ENCODE peak calls at places on chromosomes 6 and 20, in nine cellular contexts. R is ovary, U is NT2/D1, N is prostate gland, S is colonic mucosa, O is gastrocnemius medialis, T is mucosa of descending colon, W is sigmoid colon, V is Peyer's patch. Z is an unnamed sample.

GRCh38 chr6:9516207-9516606 is 898.7 kb downstream of the TFAP2A start:
- DNase-seq in S (no peak), U (no peak), V (no peak), W (no peak), R (no peak), O (no peak), N (no peak), T (no peak), Z (no peak)

GRCh38 chr20:59751075-59751711 is 146.9 kb downstream of the PHACTR3 start:
- DNase-seq in R (peak; percentile 70), V (peak; percentile 76), S (peak; percentile 64), O (peak; percentile 23), N (peak; percentile 24), U (peak; percentile 62), W (peak; percentile 77), T (peak; percentile 80), Z (no peak)

GRCh38 chr6:112429226-112429625 is 82.1 kb downstream of the RFPL4B start:
- DNase-seq in T (no peak), U (peak; percentile 18), N (no peak), S (no peak), R (no peak), W (no peak), V (no peak), O (no peak), Z (no peak)

GRCh38 chr20:3045042-3045815 is 623 bp upstream of the MRPS26 start:
- DNase-seq in R (no peak), S (peak; percentile 89), V (peak; percentile 89), O (peak; percentile 84), N (peak; percentile 74), U (no peak), T (no peak), W (peak; percentile 90), Z (peak; percentile 17)

GRCh38 chr6:107421696-107422256 is 37.6 kb downstream of the PDSS2 start:
- DNase-seq in V (no peak), N (no peak), R (no peak), T (no peak), W (no peak), S (no peak), O (no peak), U (no peak), Z (no peak)

GRCh38 chr6:167982063-167982462 is 15.4 kb upstream of the KIF25 start:
- DNase-seq in U (no peak), W (no peak), T (no peak), R (no peak), N (no peak), V (no peak), O (no peak), S (no peak), Z (no peak)

GRCh38 chr20:17843246-17844132 is 125.1 kb downstream of the SNX5 start:
- DNase-seq in O (peak; percentile 25), T (no peak), V (no peak), N (no peak), W (peak; percentile 76), U (no peak), R (peak; percentile 59), S (no peak), Z (peak; percentile 53)

GRCh38 chr6:142301421-142302391 is at the start of gene ADGRG6:
- DNase-seq in T (peak; percentile 76), S (peak; percentile 57), R (peak; percentile 8), U (no peak), W (peak; percentile 72), N (peak; percentile 39), O (no peak), V (peak; percentile 76), Z (peak; percentile 22)

GRCh38 chr6:42404494-42404893 is 47.2 kb downstream of the TRERF1 start:
- DNase-seq in R (no peak), V (no peak), U (peak; percentile 60), W (no peak), O (no peak), N (no peak), T (peak; percentile 56), S (peak; percentile 80), Z (peak; percentile 61)

GRCh38 chr6:83051386-83052172 is 14.1 kb downstream of the UBE3D start:
- DNase-seq in O (no peak), W (no peak), R (no peak), T (no peak), S (no peak), U (no peak), V (no peak), N (no peak), Z (no peak)

GRCh38 chr6:23244300-23244699 is 674.9 kb downstream of the HDGFL1 start:
- DNase-seq in U (no peak), T (no peak), V (no peak), O (no peak), R (no peak), N (no peak), W (no peak), S (no peak), Z (no peak)

GRCh38 chr6:42936398-42936797 is 7.1 kb downstream of the CNPY3 start:
- DNase-seq in V (no peak), O (no peak), S (no peak), W (no peak), U (no peak), T (no peak), N (no peak), R (no peak), Z (no peak)

GRCh38 chr6:106973841-106974336 is 640 bp downstream of the CD24 start:
- DNase-seq in O (no peak), N (peak; percentile 17), T (no peak), V (peak; percentile 56), R (no peak), S (peak; percentile 44), W (no peak), U (no peak), Z (no peak)

GRCh38 chr20:652611-653109 is 340 bp downstream of the SRXN1 start:
- DNase-seq in W (peak; percentile 74), U (no peak), V (peak; percentile 61), S (peak; percentile 37), N (no peak), R (peak; percentile 68), T (peak; percentile 66), O (peak; percentile 34), Z (peak; percentile 3)

GRCh38 chr6:26136321-26136720 is 49.1 kb downstream of the HFE start:
- DNase-seq in V (no peak), S (no peak), W (no peak), N (no peak), T (no peak), R (no peak), U (no peak), O (no peak), Z (no peak)
- H3K4me1 ChIP-seq in V (no peaks in the 10 kb centered on the region), S (no peaks in the 10 kb centered on the region), W (peaks cover under 1% of the 10 kb centered on the region), N (no peaks in the 10 kb centered on the region), T (no peaks in the 10 kb centered on the region), R (no peaks in the 10 kb centered on the region), U (peaks cover 5% of the 10 kb centered on the region), O (peaks cover 18% of the 10 kb centered on the region), Z (peaks cover 5% of the 10 kb centered on the region)

DNA sequence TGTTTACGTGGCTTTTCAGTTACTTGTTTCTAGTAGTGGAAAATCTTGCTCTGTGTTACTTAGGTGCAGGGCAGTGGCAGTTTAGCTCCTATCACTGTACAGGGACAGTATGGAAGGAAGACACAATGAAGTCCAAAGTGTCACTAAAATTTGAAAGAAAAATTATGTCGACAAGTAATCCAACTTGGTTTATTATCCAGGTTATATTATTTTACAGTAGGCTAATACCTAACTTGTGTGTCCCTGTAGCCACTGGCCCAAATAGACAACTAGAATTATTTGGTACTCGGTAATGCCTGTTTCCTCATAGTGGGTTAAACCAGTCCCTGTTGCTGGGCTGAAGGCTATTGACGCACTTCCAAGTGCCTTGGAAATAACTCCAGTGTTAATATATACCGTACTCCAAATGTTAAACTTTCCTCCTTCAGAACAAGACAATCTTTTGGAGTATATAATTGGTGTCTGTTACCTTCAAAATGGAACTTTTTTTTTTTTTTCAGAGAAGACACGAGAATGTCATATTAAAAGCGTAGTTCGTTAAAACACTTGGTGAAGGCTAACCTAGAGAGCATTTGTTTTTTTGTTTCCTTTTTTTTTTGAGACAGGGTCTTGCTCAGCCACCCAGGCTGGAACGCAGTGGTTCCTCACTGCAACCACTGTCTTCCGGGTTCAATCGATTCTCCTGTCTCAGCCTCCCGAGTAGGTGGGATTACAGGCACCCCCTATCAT is 4.7 kb downstream of the JARID2 start:
- DNase-seq in V (no peak), S (no peak), R (no peak), N (no peak), T (no peak), O (no peak), W (no peak), U (no peak), Z (no peak)
- H3K4me1 ChIP-seq in V (no peaks in the 10 kb centered on the region), S (no peaks in the 10 kb centered on the region), R (no peaks in the 10 kb centered on the region), N (peaks cover 4% of the 10 kb centered on the region), T (peaks cover 32% of the 10 kb centered on the region), O (peaks cover 61% of the 10 kb centered on the region), W (peaks cover 31% of the 10 kb centered on the region), U (no peaks in the 10 kb centered on the region), Z (peaks cover 75% of the 10 kb centered on the region)

DNA sequence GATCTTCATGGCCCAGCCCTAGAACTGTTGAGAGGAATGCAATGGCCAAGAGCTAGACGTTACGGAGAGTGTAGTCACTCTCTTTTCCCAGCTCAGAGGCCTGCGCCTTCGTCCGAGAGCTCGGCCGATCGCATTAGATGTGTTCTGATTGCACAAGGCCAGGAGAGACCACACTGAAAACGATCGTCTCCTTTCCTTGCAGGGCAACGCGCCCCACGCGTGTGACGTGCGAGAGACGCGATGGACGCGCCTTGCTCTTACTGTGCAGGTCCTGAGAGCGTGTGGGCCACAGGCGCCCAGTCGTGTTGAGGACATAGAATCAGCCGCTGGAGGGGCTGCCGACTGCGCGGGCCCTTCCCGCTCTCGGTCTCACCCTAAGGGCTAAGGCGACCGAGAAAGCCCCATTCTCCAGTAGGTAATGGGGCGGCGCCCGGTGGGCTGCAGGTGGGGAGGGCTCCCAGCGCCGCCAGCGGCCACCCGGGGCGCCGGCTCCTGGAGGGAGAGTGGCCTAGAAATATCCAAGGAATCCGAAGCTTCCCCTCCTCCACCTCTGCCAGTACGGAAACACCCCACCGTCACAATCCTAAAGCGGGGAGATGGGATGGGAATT is 26.9 kb downstream of the TFAP2B start:
- DNase-seq in S (no peak), O (no peak), T (no peak), R (no peak), V (no peak), N (no peak), W (no peak), U (no peak), Z (no peak)
- H3K4me1 ChIP-seq in S (no peaks in the 10 kb centered on the region), O (peaks cover 5% of the 10 kb centered on the region), T (no peaks in the 10 kb centered on the region), R (no peaks in the 10 kb centered on the region), V (no peaks in the 10 kb centered on the region), N (peaks cover 3% of the 10 kb centered on the region), W (peaks cover 14% of the 10 kb centered on the region), U (no peaks in the 10 kb centered on the region), Z (no peaks in the 10 kb centered on the region)

DNA sequence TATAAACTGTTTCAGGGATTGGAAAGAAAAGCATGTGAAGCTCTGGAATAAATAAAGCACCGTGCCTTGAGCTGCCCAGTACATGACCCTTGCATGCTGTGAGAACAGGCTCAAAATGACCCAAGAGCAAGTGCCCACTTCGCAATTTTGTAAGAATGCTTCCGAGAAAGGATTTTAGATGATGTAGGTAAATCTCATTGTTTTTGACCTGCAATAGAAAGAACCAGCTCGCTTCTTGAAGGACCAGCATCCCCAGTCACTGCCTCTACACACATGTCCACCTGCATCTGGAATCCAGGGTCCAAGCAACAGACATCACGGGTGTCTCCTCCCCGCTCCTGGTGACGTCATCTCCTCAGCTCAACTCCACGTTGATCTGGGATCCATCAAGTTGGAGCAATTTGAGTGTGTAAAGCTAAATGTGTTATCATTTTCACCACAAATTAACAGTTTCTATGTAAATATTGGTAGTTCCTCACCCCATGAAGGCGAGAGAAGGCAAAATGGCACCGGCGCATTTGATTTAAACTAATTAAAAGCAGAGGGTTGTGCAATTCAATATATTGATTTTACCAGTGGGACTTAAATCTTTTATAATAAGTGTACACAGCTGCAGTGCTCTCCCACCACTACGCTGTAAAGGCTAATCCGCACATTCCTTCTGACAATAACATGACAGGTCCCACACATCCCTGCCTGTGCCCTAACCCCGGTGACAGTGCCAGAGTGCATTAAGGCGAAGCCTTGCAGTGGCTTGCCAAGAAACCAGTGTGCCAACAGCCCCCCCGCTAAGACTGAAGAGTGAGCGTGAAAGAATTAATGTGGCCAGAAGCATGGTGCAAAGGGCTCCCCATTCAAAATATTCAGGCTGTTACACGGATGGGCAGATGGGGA is 6.1 kb downstream of the BMP7 start:
- DNase-seq in S (no peak), V (no peak), U (no peak), W (no peak), O (no peak), N (no peak), T (no peak), R (no peak), Z (no peak)
- H3K4me1 ChIP-seq in S (no peaks in the 10 kb centered on the region), V (no peaks in the 10 kb centered on the region), U (peaks cover 22% of the 10 kb centered on the region), W (peaks cover 13% of the 10 kb centered on the region), O (no peaks in the 10 kb centered on the region), N (peaks cover 7% of the 10 kb centered on the region), T (no peaks in the 10 kb centered on the region), R (no peaks in the 10 kb centered on the region), Z (no peaks in the 10 kb centered on the region)